ENCODE peak calls at places on chromosome 22, in five cellular contexts. J is stimulated activated naive B cell treated with anti-CD40 and anti-IgM and Interleukin-4, amounts not matched to agents 10 μg/mL and 1 μg/mL and 100 μg/mL, for 72 hours; B is EL; N is endodermal cell; V is ELR. F is an unnamed sample.

GRCh38 chr22:41267958-41268357 is 18.0 kb downstream of the RANGAP1 start:
- DNase-seq in V (no peak), B (no peak), J (no peak), N (no peak), F (no peak)

GRCh38 chr22:21761994-21762680 is 26.5 kb upstream of the YPEL1 start:
- DNase-seq in V (no peak), B (no peak), J (no peak), N (no peak), F (no peak)

GRCh38 chr22:25232301-25232700 is 12.9 kb downstream of the CRYBB2 start:
- DNase-seq in N (no peak), V (no peak), B (no peak), J (no peak), F (no peak)

GRCh38 chr22:50720301-50720845 is 17.6 kb upstream of the ACR start:
- DNase-seq in N (peak; percentile 63), V (no peak), J (no peak), B (no peak), F (no peak)

GRCh38 chr22:19523240-19524169 is 705 bp downstream of the CLDN5 start:
- DNase-seq in B (peak; percentile 50), N (peak; percentile 87), V (peak; percentile 57), J (no peak), F (peak; percentile 71)

GRCh38 chr22:44381761-44382454 is 69.2 kb upstream of the SHISAL1 start:
- DNase-seq in B (no peak), N (peak; percentile 29), J (no peak), V (no peak), F (no peak)

GRCh38 chr22:20156611-20157415 is 6.0 kb upstream of the CCDC188 start:
- DNase-seq in J (peak; percentile 78), V (peak; percentile 76), B (peak; percentile 68), N (peak; percentile 97), F (peak; percentile 91)

GRCh38 chr22:43560651-43561050 is 148.8 kb downstream of the MPPED1 start:
- DNase-seq in B (no peak), V (no peak), N (no peak), J (no peak), F (no peak)

GRCh38 chr22:25510926-25511325 is 53.5 kb upstream of the GRK3 start:
- DNase-seq in J (no peak), B (no peak), V (no peak), N (no peak), F (no peak)

GRCh38 chr22:19361501-19362103 is 69.9 kb downstream of the HIRA start:
- DNase-seq in V (no peak), N (no peak), B (no peak), J (peak; percentile 60), F (no peak)

GRCh38 chr22:29268511-29269229 is 602 bp downstream of the EWSR1 start:
- DNase-seq in N (peak; percentile 79), V (peak; percentile 78), J (no peak), B (peak; percentile 70), F (no peak)

GRCh38 chr22:41535244-41535643 is 9.0 kb downstream of the POLR3H start:
- DNase-seq in V (peak; percentile 59), N (peak; percentile 82), B (no peak), J (no peak), F (no peak)

GRCh38 chr22:17199131-17199731 is 20.0 kb downstream of the ADA2 start:
- DNase-seq in J (no peak), B (peak; percentile 72), V (no peak), N (peak; percentile 90), F (peak; percentile 90)

GRCh38 chr22:29487587-29487986 is 7.6 kb downstream of the NEFH start:
- DNase-seq in B (no peak), J (no peak), V (no peak), N (no peak), F (no peak)

GRCh38 chr22:17131686-17132085 is 10.5 kb upstream of the TMEM121B start:
- DNase-seq in N (peak; percentile 70), B (no peak), V (no peak), J (no peak), F (peak; percentile 46)

GRCh38 chr22:45960477-45961386 is 16.2 kb downstream of the WNT7B start:
- DNase-seq in V (no peak), B (peak; percentile 42), J (no peak), N (peak; percentile 74), F (peak; percentile 90)

GRCh38 chr22:38110008-38110862 is at the start of gene BAIAP2L2:
- DNase-seq in J (no peak), B (no peak), V (no peak), N (no peak), F (no peak)

GRCh38 chr22:38505595-38506117 is 455 bp downstream of the DDX17 start:
- DNase-seq in N (no peak), B (peak; percentile 44), V (peak; percentile 53), J (no peak), F (peak; percentile 52)

GRCh38 chr22:30005213-30005857 is 74.9 kb upstream of the HORMAD2 start:
- DNase-seq in J (peak; percentile 21), B (peak; percentile 75), V (peak; percentile 73), N (peak; percentile 92), F (peak; percentile 84)

GRCh38 chr22:24525416-24526037 is 29.4 kb downstream of the GUCD1 start:
- DNase-seq in B (peak; percentile 76), N (peak; percentile 95), J (peak; percentile 78), V (peak; percentile 79), F (peak; percentile 89)

GRCh38 chr22:23325183-23325582 is 144.9 kb downstream of the BCR start:
- DNase-seq in B (no peak), J (no peak), N (no peak), V (no peak), F (peak; percentile 77)

GRCh38 chr22:48799227-48799970 is 1028.3 kb downstream of the BRD1 start:
- DNase-seq in B (no peak), V (no peak), J (no peak), N (no peak), F (no peak)

F was measured in ELF-1.